ENCODE peak calls at places on chromosomes 1 and 21, in seven cellular contexts. A, E, P, F, S, W and B are unnamed samples.

GRCh38 chr1:7371926-7372325 is 399.2 kb upstream of the VAMP3 start:
- DNase-seq in E (no peak), P (no peak), A (no peak), F (no peak), W (no peak), S (no peak), B (no peak)

GRCh38 chr1:31620631-31621497 is 3.4 kb downstream of the HCRTR1 start:
- DNase-seq in W (no peak), E (no peak), P (no peak), F (no peak), A (no peak), S (no peak), B (no peak)

GRCh38 chr1:90724926-90725325 is 7.8 kb upstream of the BARHL2 start:
- DNase-seq in F (no peak), S (no peak), E (no peak), P (no peak), W (no peak), A (no peak), B (no peak)

GRCh38 chr1:11138952-11139351 is 39.3 kb upstream of the EXOSC10 start:
- DNase-seq in A (no peak), S (no peak), E (peak; percentile 20), P (no peak), W (peak; percentile 42), F (peak; percentile 43), B (no peak)

GRCh38 chr1:86887479-86888162 is 26.3 kb downstream of the SELENOF start:
- DNase-seq in E (no peak), S (no peak), A (no peak), W (no peak), P (no peak), F (no peak), B (no peak)

GRCh38 chr21:42441963-42442362 is 38.3 kb downstream of the UBASH3A start:
- DNase-seq in A (no peak), F (no peak), W (no peak), S (no peak), E (no peak), P (no peak), B (no peak)

GRCh38 chr1:115977481-115978258 is 1.4 kb downstream of the SLC22A15 start:
- DNase-seq in E (peak; percentile 80), W (peak; percentile 76), S (no peak), F (peak; percentile 79), A (no peak), P (no peak), B (no peak)

GRCh38 chr1:60989745-60990718 is 92.3 kb upstream of the NFIA start:
- DNase-seq in P (peak; percentile 57), A (no peak), S (no peak), F (peak; percentile 89), W (peak; percentile 93), E (peak; percentile 83), B (no peak)

GRCh38 chr1:115426271-115426771 is 88.3 kb upstream of the NGF start:
- DNase-seq in S (no peak), A (no peak), F (peak; percentile 99), E (peak; percentile 84), P (peak; percentile 37), W (peak; percentile 59), B (no peak)

GRCh38 chr1:22930235-22930912 is 42.3 kb downstream of the LACTBL1 start:
- DNase-seq in A (peak; percentile 51), F (peak; percentile 49), E (no peak), P (no peak), W (peak; percentile 73), S (peak; percentile 10), B (no peak)

GRCh38 chr1:41662656-41663437 is 178.4 kb upstream of the EDN2 start:
- DNase-seq in F (peak; percentile 91), A (no peak), W (peak; percentile 83), P (peak; percentile 55), S (peak; percentile 60), E (no peak), B (peak; percentile 40)

GRCh38 chr1:36322786-36323635 is 434 bp downstream of the EVA1B start:
- DNase-seq in S (no peak), E (no peak), P (no peak), W (peak; percentile 77), F (peak; percentile 79), A (no peak), B (peak; percentile 23)